ENCODE peak calls at places on chromosome 4, in seven cellular contexts. L is IMR-90; N is thoracic aorta; P is colonic mucosa; X is dorsolateral prefrontal cortex; D is naive thymus-derived CD4-positive, alpha-beta T cell; K is vagina. T is an unnamed sample.

GRCh38 chr4:172095161-172095560 is 282.0 kb downstream of the GALNTL6 start:
- DNase-seq in N (no peak), L (no peak), K (no peak), P (no peak), X (no peak), D (no peak), T (no peak)

GRCh38 chr4:72366601-72367000 is 202.4 kb downstream of the ADAMTS3 start:
- DNase-seq in P (no peak), D (no peak), N (no peak), L (no peak), K (no peak), X (no peak), T (no peak)

GRCh38 chr4:83054928-83055327 is 19.9 kb downstream of the COPS4 start:
- DNase-seq in X (no peak), P (no peak), D (no peak), L (peak; percentile 15), K (no peak), N (no peak), T (no peak)

GRCh38 chr4:90127706-90128345 is 632 bp downstream of the CCSER1 start:
- DNase-seq in D (no peak), L (no peak), K (no peak), X (peak; percentile 54), N (no peak), P (peak; percentile 25), T (no peak)

GRCh38 chr4:56183344-56183959 is 203.8 kb downstream of the AASDH start:
- DNase-seq in L (no peak), K (no peak), P (no peak), D (no peak), X (no peak), N (no peak), T (no peak)

GRCh38 chr4:3251691-3252479 is 2.9 kb downstream of the MSANTD1 start:
- DNase-seq in K (no peak), L (no peak), N (no peak), X (no peak), D (no peak), P (no peak), T (no peak)

GRCh38 chr4:104064650-104065577 is 345.1 kb upstream of the TACR3 start:
- DNase-seq in N (no peak), L (no peak), X (peak; percentile 60), P (peak; percentile 25), K (no peak), D (no peak), T (peak; percentile 72)

GRCh38 chr4:53196195-53196641 is 169.6 kb downstream of the SCFD2 start:
- DNase-seq in L (peak; percentile 36), K (no peak), N (no peak), P (no peak), X (no peak), D (no peak), T (no peak)

GRCh38 chr4:23305026-23305425 is 584.8 kb downstream of the PPARGC1A start:
- DNase-seq in L (no peak), P (no peak), D (no peak), X (no peak), K (no peak), N (no peak), T (no peak)

GRCh38 chr4:187141101-187141500 is 417.4 kb upstream of the FAT1 start:
- DNase-seq in D (no peak), P (no peak), L (peak; percentile 31), N (no peak), X (no peak), K (no peak), T (no peak)

GRCh38 chr4:74377714-74378113 is 12.8 kb downstream of the EREG start:
- DNase-seq in D (no peak), K (no peak), P (no peak), N (no peak), L (no peak), X (no peak), T (no peak)

GRCh38 chr4:24559889-24560288 is 24.5 kb downstream of the DHX15 start:
- DNase-seq in P (no peak), X (no peak), L (peak; percentile 61), N (no peak), D (no peak), K (no peak), T (no peak)

DNA sequence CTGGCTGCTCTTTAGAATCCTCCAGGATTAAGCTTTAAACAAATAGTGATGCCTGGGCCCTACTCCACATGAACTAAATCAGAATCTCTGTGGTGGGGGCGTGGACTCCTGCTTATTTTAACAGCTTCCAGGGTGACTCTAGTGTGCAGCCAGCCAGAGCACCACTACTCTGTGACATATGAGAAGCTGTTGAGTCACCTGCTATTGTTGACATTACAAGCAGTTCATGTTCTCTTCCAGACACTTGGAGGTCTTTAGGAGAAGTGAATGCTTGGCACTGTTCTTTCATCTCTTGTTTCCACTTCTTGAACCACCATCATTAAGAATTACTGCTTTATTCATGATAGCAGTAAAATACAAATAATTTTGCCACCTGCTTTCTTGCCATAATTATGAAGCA is 426 bp upstream of the C4orf51 start:
- DNase-seq in L (peak; percentile 97), K (no peak), X (no peak), P (no peak), D (no peak), N (peak; percentile 60), T (peak; percentile 18)
- H3K27ac ChIP-seq in L (no peak overlapping the region), K (no peak overlapping the region), X (no peak overlapping the region), P (no peak overlapping the region), D (no peak overlapping the region), N (peak overlapping the region; percentile 38), T (peak overlapping the region; percentile 56)

GRCh38 chr4:168848112-168848511 is 161.9 kb downstream of the CBR4 start:
- DNase-seq in P (no peak), N (no peak), K (no peak), X (no peak), L (no peak), D (no peak), T (no peak)
- H3K27ac ChIP-seq in P (peak overlapping the region; percentile 11), N (peak overlapping the region; percentile 70), K (peak overlapping the region; percentile 74), X (peak overlapping the region; percentile 63), L (peak overlapping the region; percentile 69), D (no peak overlapping the region), T (peak overlapping the region; percentile 64)

GRCh38 chr4:75736862-75737261 is 12.5 kb downstream of the USO1 start:
- DNase-seq in N (no peak), X (no peak), P (no peak), K (no peak), L (peak; percentile 20), D (no peak), T (no peak)
- H3K27ac ChIP-seq in N (peak overlapping the region; percentile 1), X (no peak overlapping the region), P (no peak overlapping the region), K (no peak overlapping the region), L (no peak overlapping the region), D (no peak overlapping the region), T (peak overlapping the region; percentile 32)

GRCh38 chr4:10006236-10006603 is 15.1 kb downstream of the SLC2A9 start:
- DNase-seq in D (no peak), N (peak; percentile 40), K (no peak), L (no peak), X (no peak), P (peak; percentile 78), T (no peak)
- H3K27ac ChIP-seq in D (no peak overlapping the region), N (peak overlapping the region; percentile 31), K (peak overlapping the region; percentile 57), L (no peak overlapping the region), X (peak overlapping the region; percentile 81), P (peak overlapping the region; percentile 88), T (peak overlapping the region; percentile 63)

GRCh38 chr4:147110473-147110872 is 164.8 kb upstream of the TTC29 start:
- DNase-seq in L (no peak), D (no peak), N (no peak), X (no peak), P (no peak), K (no peak), T (no peak)
- H3K27ac ChIP-seq in L (no peak overlapping the region), D (no peak overlapping the region), N (no peak overlapping the region), X (no peak overlapping the region), P (no peak overlapping the region), K (no peak overlapping the region), T (no peak overlapping the region)

GRCh38 chr4:112170451-112170993 is 25.3 kb downstream of the FAM241A start:
- DNase-seq in P (no peak), L (peak; percentile 92), K (no peak), D (no peak), N (no peak), X (no peak), T (no peak)

GRCh38 chr4:112173593-112174559 is 28.6 kb downstream of the FAM241A start:
- DNase-seq in L (no peak), N (no peak), K (no peak), D (no peak), X (no peak), P (peak; percentile 27), T (no peak)

GRCh38 chr4:112167790-112168189 is 22.5 kb downstream of the FAM241A start:
- DNase-seq in P (no peak), D (no peak), K (no peak), X (no peak), L (peak; percentile 37), N (no peak), T (no peak)

GRCh38 chr4:112172180-112172579 is 26.9 kb downstream of the FAM241A start:
- DNase-seq in D (no peak), X (no peak), N (no peak), K (no peak), L (no peak), P (no peak), T (no peak)

GRCh38 chr4:112168719-112169500 is 23.7 kb downstream of the FAM241A start:
- DNase-seq in P (no peak), K (no peak), D (no peak), L (no peak), N (no peak), X (no peak), T (no peak)
- H3K27ac ChIP-seq in P (no peak overlapping the region), K (no peak overlapping the region), D (no peak overlapping the region), L (no peak overlapping the region), N (no peak overlapping the region), X (no peak overlapping the region), T (no peak overlapping the region)

T was measured in caudate nucleus.